ENCODE peak calls at places on chromosomes 5 and 9, in four cellular contexts. G, C, M and F are unnamed samples.
A peak's percentile ranks its signal among the peaks of the same experiment; 100 is the strongest.

GRCh38 chr9:69180670-69181069 is 6.6 kb downstream of the TJP2 start:
- DNase-seq in G (no peak), M (peak; percentile 99), C (peak; percentile 99), F (peak; percentile 88)

GRCh38 chr9:135531096-135531495 is 9.9 kb downstream of the LCN1 start:
- DNase-seq in C (no peak), G (no peak), M (no peak), F (no peak)

GRCh38 chr5:66987949-66988838 is 208.4 kb downstream of the CD180 start:
- DNase-seq in G (no peak), C (no peak), M (peak; percentile 19), F (no peak)

GRCh38 chr5:122403965-122404364 is 91.9 kb downstream of the SNCAIP start:
- DNase-seq in C (no peak), M (no peak), G (no peak), F (no peak)

GRCh38 chr9:133492061-133493021 is 13.4 kb upstream of the SLC2A6 start:
- DNase-seq in M (peak; percentile 39), G (peak; percentile 25), C (no peak), F (no peak)

GRCh38 chr5:131521252-131521651 is 113.8 kb downstream of the RAPGEF6 start:
- DNase-seq in G (no peak), M (peak; percentile 63), C (peak; percentile 42), F (no peak)

GRCh38 chr5:132751444-132751843 is 4.2 kb downstream of the CCNI2 start:
- DNase-seq in M (no peak), G (no peak), C (no peak), F (no peak)

GRCh38 chr9:14585730-14586473 is 107.3 kb downstream of the ZDHHC21 start:
- DNase-seq in M (no peak), G (no peak), C (no peak), F (no peak)

GRCh38 chr5:157356576-157356975 is 90.7 kb downstream of the CYFIP2 start:
- DNase-seq in C (no peak), G (no peak), M (no peak), F (no peak)

GRCh38 chr9:94654165-94654894 is 15.0 kb upstream of the FBP1 start:
- DNase-seq in M (no peak), G (no peak), C (no peak), F (no peak)

GRCh38 chr9:83937861-83938455 is 16.7 kb upstream of the KIF27 start:
- DNase-seq in M (peak; percentile 60), G (no peak), C (peak; percentile 63), F (peak; percentile 63)

GRCh38 chr5:179558912-179559279 is 8.5 kb downstream of the RUFY1 start:
- DNase-seq in C (no peak), G (peak; percentile 69), M (peak; percentile 46), F (no peak)

GRCh38 chr5:33894566-33894965 is 2.8 kb upstream of the ADAMTS12 start:
- DNase-seq in G (no peak), M (peak; percentile 54), C (peak; percentile 79), F (no peak)

GRCh38 chr9:137492464-137493162 is 33.5 kb upstream of the NSMF start:
- DNase-seq in C (no peak), G (peak; percentile 63), M (no peak), F (peak; percentile 82)

GRCh38 chr5:30928966-30929365 is 264.5 kb upstream of the CDH6 start:
- DNase-seq in G (no peak), M (no peak), C (no peak), F (no peak)

GRCh38 chr5:54360925-54361662 is 50.7 kb upstream of the ARL15 start:
- DNase-seq in M (peak; percentile 6), G (no peak), C (no peak), F (no peak)

GRCh38 chr5:20619606-20620005 is 631.6 kb upstream of the CDH18 start:
- DNase-seq in M (no peak), C (no peak), G (no peak), F (no peak)

GRCh38 chr5:16736158-16736994 is 119.6 kb upstream of the RETREG1 start:
- DNase-seq in C (no peak), M (peak; percentile 19), G (peak; percentile 49), F (peak; percentile 59)

GRCh38 chr9:81374881-81375280 is 314.5 kb downstream of the TLE1 start:
- DNase-seq in G (no peak), M (no peak), C (peak; percentile 43), F (peak; percentile 96)